ENCODE peak calls at places on chromosomes 16 and 17, in six cellular contexts. One of them, this sample, is unnamed.

GRCh38 chr16:10098991-10099390 is 83.2 kb downstream of the GRIN2A start:
- DNase-seq in left ventricle myocardium inferior: no peak
- DNase-seq in hepatocyte: no peak
- DNase-seq in uterus: no peak
- DNase-seq in PC-9: no peak
- DNase-seq in HCT116: no peak
- DNase-seq in this sample: no peak

GRCh38 chr16:17224859-17225258 is 245.9 kb downstream of the XYLT1 start:
- DNase-seq in uterus: peak; percentile 74
- DNase-seq in PC-9: no peak
- DNase-seq in hepatocyte: peak; percentile 14
- DNase-seq in left ventricle myocardium inferior: peak; percentile 30
- DNase-seq in HCT116: no peak
- DNase-seq in this sample: peak; percentile 72

GRCh38 chr16:17829826-17830225 is 359.1 kb upstream of the XYLT1 start:
- DNase-seq in hepatocyte: no peak
- DNase-seq in PC-9: no peak
- DNase-seq in HCT116: no peak
- DNase-seq in uterus: no peak
- DNase-seq in left ventricle myocardium inferior: no peak
- DNase-seq in this sample: no peak

GRCh38 chr17:79026345-79027273 is 2.6 kb downstream of the C1QTNF1 start:
- DNase-seq in PC-9: peak; percentile 66
- DNase-seq in HCT116: peak; percentile 61
- DNase-seq in uterus: no peak
- DNase-seq in hepatocyte: no peak
- DNase-seq in left ventricle myocardium inferior: peak; percentile 63
- DNase-seq in this sample: peak; percentile 83

GRCh38 chr17:77889135-77889505 is 69.4 kb upstream of the TNRC6C start:
- DNase-seq in PC-9: no peak
- DNase-seq in HCT116: no peak
- DNase-seq in hepatocyte: no peak
- DNase-seq in uterus: no peak
- DNase-seq in left ventricle myocardium inferior: no peak
- DNase-seq in this sample: no peak

GRCh38 chr17:41811549-41812175 is at the start of gene P3H4:
- DNase-seq in PC-9: peak; percentile 40
- DNase-seq in hepatocyte: peak; percentile 93
- DNase-seq in uterus: peak; percentile 73
- DNase-seq in left ventricle myocardium inferior: peak; percentile 78
- DNase-seq in HCT116: peak; percentile 44
- DNase-seq in this sample: peak; percentile 81

GRCh38 chr17:68101075-68101991 is 65.8 kb downstream of the KPNA2 start:
- DNase-seq in left ventricle myocardium inferior: peak; percentile 93
- DNase-seq in HCT116: peak; percentile 92
- DNase-seq in uterus: peak; percentile 93
- DNase-seq in PC-9: peak; percentile 83
- DNase-seq in hepatocyte: peak; percentile 96
- DNase-seq in this sample: peak; percentile 96

GRCh38 chr16:70018254-70018653 is 67.1 kb downstream of the CLEC18A start:
- DNase-seq in hepatocyte: peak; percentile 29
- DNase-seq in left ventricle myocardium inferior: no peak
- DNase-seq in HCT116: peak; percentile 61
- DNase-seq in PC-9: peak; percentile 35
- DNase-seq in uterus: no peak
- DNase-seq in this sample: no peak

GRCh38 chr17:45197555-45198334 is 23.9 kb upstream of the FMNL1 start:
- DNase-seq in PC-9: peak; percentile 83
- DNase-seq in uterus: peak; percentile 89
- DNase-seq in HCT116: peak; percentile 81
- DNase-seq in left ventricle myocardium inferior: peak; percentile 93
- DNase-seq in hepatocyte: peak; percentile 94
- DNase-seq in this sample: peak; percentile 93

GRCh38 chr17:39271546-39271945 is 45.8 kb upstream of the STAC2 start:
- DNase-seq in PC-9: no peak
- DNase-seq in left ventricle myocardium inferior: no peak
- DNase-seq in HCT116: no peak
- DNase-seq in uterus: no peak
- DNase-seq in hepatocyte: no peak
- DNase-seq in this sample: no peak

GRCh38 chr16:87317766-87318121 is 552 bp upstream of the C16orf95 start:
- DNase-seq in uterus: peak; percentile 51
- DNase-seq in hepatocyte: peak; percentile 78
- DNase-seq in HCT116: no peak
- DNase-seq in PC-9: no peak
- DNase-seq in left ventricle myocardium inferior: peak; percentile 34
- DNase-seq in this sample: peak; percentile 77

GRCh38 chr17:45131616-45132301 is 556 bp downstream of the PLCD3 start:
- DNase-seq in uterus: peak; percentile 63
- DNase-seq in PC-9: peak; percentile 67
- DNase-seq in HCT116: no peak
- DNase-seq in left ventricle myocardium inferior: peak; percentile 53
- DNase-seq in hepatocyte: peak; percentile 75
- DNase-seq in this sample: peak; percentile 86

GRCh38 chr16:49835116-49835880 is 20.6 kb downstream of the ZNF423 start:
- DNase-seq in hepatocyte: peak; percentile 61
- DNase-seq in HCT116: no peak
- DNase-seq in PC-9: no peak
- DNase-seq in uterus: no peak
- DNase-seq in left ventricle myocardium inferior: no peak
- DNase-seq in this sample: peak; percentile 79

GRCh38 chr16:709651-710499 is 4.3 kb upstream of the FBXL16 start:
- DNase-seq in HCT116: no peak
- DNase-seq in PC-9: peak; percentile 66
- DNase-seq in left ventricle myocardium inferior: no peak
- DNase-seq in hepatocyte: peak; percentile 71
- DNase-seq in uterus: no peak
- DNase-seq in this sample: no peak

GRCh38 chr16:71467810-71468209 is 5.8 kb upstream of the ZNF23 start:
- DNase-seq in uterus: no peak
- DNase-seq in PC-9: no peak
- DNase-seq in left ventricle myocardium inferior: no peak
- DNase-seq in HCT116: no peak
- DNase-seq in hepatocyte: peak; percentile 70
- DNase-seq in this sample: peak; percentile 54

GRCh38 chr17:66625321-66625767 is 209.6 kb upstream of the CACNG5 start:
- DNase-seq in HCT116: peak; percentile 42
- DNase-seq in hepatocyte: peak; percentile 27
- DNase-seq in PC-9: no peak
- DNase-seq in left ventricle myocardium inferior: no peak
- DNase-seq in uterus: no peak
- DNase-seq in this sample: no peak

GRCh38 chr17:32546031-32546444 is 59.2 kb downstream of the CDK5R1 start:
- DNase-seq in left ventricle myocardium inferior: no peak
- DNase-seq in PC-9: no peak
- DNase-seq in uterus: no peak
- DNase-seq in HCT116: no peak
- DNase-seq in hepatocyte: no peak
- DNase-seq in this sample: no peak

GRCh38 chr17:22266231-22266630 is 573.9 kb downstream of the KCNJ18 start:
- DNase-seq in left ventricle myocardium inferior: no peak
- DNase-seq in hepatocyte: no peak
- DNase-seq in HCT116: no peak
- DNase-seq in PC-9: no peak
- DNase-seq in uterus: no peak
- DNase-seq in this sample: no peak

GRCh38 chr17:41212524-41213169 is 13.8 kb upstream of the KRTAP9-2 start:
- DNase-seq in PC-9: no peak
- DNase-seq in uterus: no peak
- DNase-seq in left ventricle myocardium inferior: no peak
- DNase-seq in hepatocyte: no peak
- DNase-seq in HCT116: no peak
- DNase-seq in this sample: no peak

GRCh38 chr17:78027121-78027520 is 68.6 kb downstream of the TNRC6C start:
- DNase-seq in HCT116: no peak
- DNase-seq in hepatocyte: no peak
- DNase-seq in PC-9: no peak
- DNase-seq in left ventricle myocardium inferior: no peak
- DNase-seq in uterus: no peak
- DNase-seq in this sample: no peak

GRCh38 chr17:79942591-79943353 is 92.9 kb downstream of the TBC1D16 start:
- DNase-seq in HCT116: no peak
- DNase-seq in hepatocyte: no peak
- DNase-seq in PC-9: no peak
- DNase-seq in left ventricle myocardium inferior: peak; percentile 17
- DNase-seq in uterus: peak; percentile 65
- DNase-seq in this sample: peak; percentile 65

GRCh38 chr17:47253541-47254402 is at the start of gene ITGB3:
- DNase-seq in uterus: peak; percentile 80
- DNase-seq in hepatocyte: peak; percentile 91
- DNase-seq in left ventricle myocardium inferior: peak; percentile 82
- DNase-seq in PC-9: peak; percentile 56
- DNase-seq in HCT116: peak; percentile 50
- DNase-seq in this sample: peak; percentile 93

GRCh38 chr17:62782730-62783260 is 25.3 kb downstream of the MARCHF10 start:
- DNase-seq in uterus: no peak
- DNase-seq in PC-9: peak; percentile 63
- DNase-seq in hepatocyte: no peak
- DNase-seq in HCT116: no peak
- DNase-seq in left ventricle myocardium inferior: no peak
- DNase-seq in this sample: no peak
- H3K4me1 ChIP-seq in uterus: no peaks in the 10 kb centered on the region
- H3K4me1 ChIP-seq in PC-9: peaks cover 68% of the 10 kb centered on the region
- H3K4me1 ChIP-seq in hepatocyte: peaks cover 11% of the 10 kb centered on the region
- H3K4me1 ChIP-seq in HCT116: peaks cover 11% of the 10 kb centered on the region
- H3K4me1 ChIP-seq in left ventricle myocardium inferior: no peaks in the 10 kb centered on the region
- H3K4me1 ChIP-seq in this sample: no peaks in the 10 kb centered on the region

DNA sequence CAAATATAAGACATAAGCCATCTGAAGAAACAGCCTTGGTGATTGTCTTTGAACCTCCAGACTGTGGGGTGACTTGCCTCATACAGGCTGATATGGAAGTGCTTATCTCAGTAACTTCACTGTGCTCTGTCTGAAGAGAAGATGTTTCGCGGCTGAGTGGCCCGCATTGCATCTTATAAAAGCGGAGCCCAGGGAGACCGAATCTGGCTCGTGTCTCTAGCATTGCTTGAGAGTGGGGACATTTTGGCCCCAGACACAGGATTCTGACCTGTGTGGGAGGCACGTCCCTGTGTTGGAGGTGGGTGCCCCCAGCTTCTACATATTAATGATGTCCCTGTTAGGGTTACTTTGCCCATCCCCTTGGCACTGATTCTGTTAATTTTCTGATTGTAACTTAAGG is 66.4 kb downstream of the METRNL start:
- DNase-seq in uterus: no peak
- DNase-seq in PC-9: no peak
- DNase-seq in left ventricle myocardium inferior: no peak
- DNase-seq in HCT116: no peak
- DNase-seq in hepatocyte: peak; percentile 1
- DNase-seq in this sample: no peak
- H3K9me3 ChIP-seq in uterus: no peaks in the 10 kb centered on the region
- H3K9me3 ChIP-seq in PC-9: peaks cover 4% of the 10 kb centered on the region
- H3K9me3 ChIP-seq in left ventricle myocardium inferior: peaks cover 8% of the 10 kb centered on the region
- H3K9me3 ChIP-seq in HCT116: peaks cover 21% of the 10 kb centered on the region
- H3K9me3 ChIP-seq in hepatocyte: peaks cover 8% of the 10 kb centered on the region
- H3K9me3 ChIP-seq in this sample: no peaks in the 10 kb centered on the region

DNA sequence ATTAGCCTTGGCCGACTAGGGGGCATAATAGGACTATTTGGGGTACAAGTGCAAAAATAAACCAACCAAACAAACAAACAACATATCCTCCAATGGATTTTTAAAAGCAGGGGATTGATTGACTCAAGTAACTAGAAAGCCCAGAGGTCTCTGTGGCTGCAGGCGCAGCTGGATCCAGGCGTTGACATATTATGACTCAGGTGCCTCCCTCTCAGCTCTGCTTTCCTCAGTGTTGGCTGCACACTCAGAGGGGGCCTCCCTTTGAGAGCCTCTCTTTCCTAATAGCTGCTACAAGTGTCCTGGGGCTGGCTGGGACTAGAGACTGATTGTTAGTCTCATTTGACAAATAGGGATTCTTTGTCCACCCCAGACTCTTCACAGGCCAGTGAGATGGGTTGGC is 104.2 kb downstream of the AMFR start:
- DNase-seq in HCT116: no peak
- DNase-seq in hepatocyte: no peak
- DNase-seq in left ventricle myocardium inferior: no peak
- DNase-seq in PC-9: no peak
- DNase-seq in uterus: no peak
- DNase-seq in this sample: no peak
- H3K27ac ChIP-seq in HCT116: no peak overlapping the region
- H3K27ac ChIP-seq in hepatocyte: no peak overlapping the region
- H3K27ac ChIP-seq in left ventricle myocardium inferior: no peak overlapping the region
- H3K27ac ChIP-seq in PC-9: no peak overlapping the region
- H3K27ac ChIP-seq in uterus: no peak overlapping the region
- H3K27ac ChIP-seq in this sample: no peak overlapping the region

GRCh38 chr17:34926661-34927060 is 34.6 kb downstream of the CCT6B start:
- DNase-seq in hepatocyte: no peak
- DNase-seq in HCT116: no peak
- DNase-seq in left ventricle myocardium inferior: no peak
- DNase-seq in uterus: no peak
- DNase-seq in PC-9: no peak
- DNase-seq in this sample: no peak
- H3K4me1 ChIP-seq in hepatocyte: no peaks in the 10 kb centered on the region
- H3K4me1 ChIP-seq in HCT116: no peaks in the 10 kb centered on the region
- H3K4me1 ChIP-seq in left ventricle myocardium inferior: no peaks in the 10 kb centered on the region
- H3K4me1 ChIP-seq in uterus: no peaks in the 10 kb centered on the region
- H3K4me1 ChIP-seq in PC-9: no peaks in the 10 kb centered on the region
- H3K4me1 ChIP-seq in this sample: no peaks in the 10 kb centered on the region

GRCh38 chr16:3311496-3311895 is 6.2 kb downstream of the ZNF75A start:
- DNase-seq in PC-9: no peak
- DNase-seq in left ventricle myocardium inferior: no peak
- DNase-seq in hepatocyte: no peak
- DNase-seq in HCT116: no peak
- DNase-seq in uterus: no peak
- DNase-seq in this sample: no peak
- H3K9me3 ChIP-seq in PC-9: peaks cover 63% of the 10 kb centered on the region
- H3K9me3 ChIP-seq in left ventricle myocardium inferior: peaks cover 100% of the 10 kb centered on the region
- H3K9me3 ChIP-seq in hepatocyte: peaks cover 84% of the 10 kb centered on the region
- H3K9me3 ChIP-seq in HCT116: peaks cover 9% of the 10 kb centered on the region
- H3K9me3 ChIP-seq in uterus: peaks cover 74% of the 10 kb centered on the region
- H3K9me3 ChIP-seq in this sample: peaks cover 17% of the 10 kb centered on the region

This sample was measured in right cardiac atrium.